ENCODE peak calls at places on chromosome 17, in six cellular contexts. G is activated naive CD8-positive, alpha-beta T cell treated with anti-CD3 and anti-CD28 coated beads for 36 hours; N is NCI-H2081; Y is ACHN; K is activated CD4-positive, alpha-beta T cell treated with anti-CD3 and anti-CD28 coated beads, Interleukin-2, amount 50 U/mL, for 1 hour; V is activated naive CD4-positive, alpha-beta T cell treated with anti-CD3 and anti-CD28 coated beads for 36 hours. D is an unnamed sample.

GRCh38 chr17:27407916-27408846 is 48.1 kb upstream of the KSR1 start:
- DNase-seq in G (no peak), N (no peak), Y (peak), K (no peak), V (no peak), D (no peak)

GRCh38 chr17:7579839-7580630 is 597 bp downstream of the CD68 start:
- DNase-seq in G (peak), N (peak), Y (no peak), K (no peak), V (no peak), D (peak)

GRCh38 chr17:10305336-10306096 is 67.3 kb downstream of the MYH13 start:
- DNase-seq in G (no peak), N (no peak), Y (no peak), K (no peak), V (no peak), D (no peak)

GRCh38 chr17:65743313-65743665 is 181.8 kb upstream of the AXIN2 start:
- DNase-seq in G (no peak), N (no peak), Y (no peak), K (no peak), V (no peak), D (no peak)

GRCh38 chr17:74354123-74354522 is 7.5 kb downstream of the BTBD17 start:
- DNase-seq in G (peak), N (no peak), Y (no peak), K (peak), V (peak), D (peak)

GRCh38 chr17:13931111-13931526 is 138.2 kb upstream of the COX10 start:
- DNase-seq in G (no peak), N (no peak), Y (no peak), K (no peak), V (no peak), D (no peak)

GRCh38 chr17:2215616-2216364 is 87.8 kb downstream of the SMG6 start:
- DNase-seq in G (peak), N (no peak), Y (no peak), K (peak), V (peak), D (peak)

GRCh38 chr17:79261361-79262072 is 186.9 kb downstream of the ENGASE start:
- DNase-seq in G (no peak), N (no peak), Y (no peak), K (no peak), V (no peak), D (no peak)

GRCh38 chr17:165939-166338 is 15.5 kb downstream of the DOC2B start:
- DNase-seq in G (no peak), N (no peak), Y (no peak), K (no peak), V (no peak), D (no peak)

GRCh38 chr17:59435238-59435637 is 103.8 kb downstream of the YPEL2 start:
- DNase-seq in G (no peak), N (no peak), Y (peak), K (no peak), V (no peak), D (no peak)

GRCh38 chr17:325270-325976 is 27.2 kb downstream of the RPH3AL start:
- DNase-seq in G (no peak), N (no peak), Y (no peak), K (no peak), V (no peak), D (no peak)

GRCh38 chr17:30334421-30334820 is 564 bp upstream of the TMIGD1 start:
- DNase-seq in G (no peak), N (no peak), Y (no peak), K (no peak), V (no peak), D (no peak)

GRCh38 chr17:48563385-48563838 is 14.7 kb downstream of the HOXB4 start:
- DNase-seq in G (no peak), N (no peak), Y (no peak), K (no peak), V (no peak), D (no peak)

GRCh38 chr17:32518856-32519768 is 32.3 kb downstream of the CDK5R1 start:
- DNase-seq in G (peak), N (peak), Y (peak), K (peak), V (peak), D (peak)

GRCh38 chr17:73387746-73388577 is 76.2 kb upstream of the CDC42EP4 start:
- DNase-seq in G (no peak), N (no peak), Y (no peak), K (no peak), V (no peak), D (no peak)

GRCh38 chr17:44417553-44417952 is 28.1 kb upstream of the ITGA2B start:
- DNase-seq in G (no peak), N (no peak), Y (peak), K (no peak), V (peak), D (peak)

GRCh38 chr17:63450551-63450950 is 4.4 kb upstream of the CYB561 start:
- DNase-seq in G (no peak), N (no peak), Y (no peak), K (no peak), V (peak), D (peak)

GRCh38 chr17:33163827-33164555 is 129.1 kb downstream of the ASIC2 start:
- DNase-seq in G (no peak), N (no peak), Y (no peak), K (no peak), V (no peak), D (no peak)